ENCODE peak calls at places on chromosomes 6 and 20, in six cellular contexts. Y is GDM1, O is RWPE1, E is osteocyte, Q is neural crest cell, L is T-helper 1 cell. V is an unnamed sample.

GRCh38 chr20:2010533-2010932 is 16.7 kb upstream of the PDYN start:
- DNase-seq in Y (no peak), O (no peak), E (no peak), Q (no peak), L (no peak), V (no peak)

GRCh38 chr20:50635676-50636600 is 55.4 kb downstream of the RIPOR3 start:
- DNase-seq in Y (peak), O (peak), E (peak), Q (peak), L (no peak), V (no peak)

GRCh38 chr6:108115598-108116058 is 41.1 kb upstream of the OSTM1 start:
- DNase-seq in Y (peak), O (no peak), E (no peak), Q (no peak), L (no peak), V (no peak)

GRCh38 chr6:127328043-127328442 is 15.4 kb downstream of the ECHDC1 start:
- DNase-seq in Y (no peak), O (no peak), E (no peak), Q (no peak), L (no peak), V (no peak)

GRCh38 chr6:47655719-47656595 is 42.4 kb upstream of the ADGRF4 start:
- DNase-seq in Y (no peak), O (peak), E (no peak), Q (no peak), L (no peak), V (peak)

GRCh38 chr20:58054744-58055373 is 173.6 kb downstream of the ANKRD60 start:
- DNase-seq in Y (no peak), O (no peak), E (peak), Q (no peak), L (no peak), V (no peak)

GRCh38 chr6:153210083-153210482 is 79.0 kb upstream of the RGS17 start:
- DNase-seq in Y (peak), O (no peak), E (no peak), Q (no peak), L (no peak), V (no peak)

GRCh38 chr6:22956029-22956715 is 386.8 kb downstream of the HDGFL1 start:
- DNase-seq in Y (no peak), O (no peak), E (no peak), Q (no peak), L (no peak), V (no peak)

GRCh38 chr20:35700625-35701148 is 1.5 kb downstream of the ROMO1 start:
- DNase-seq in Y (no peak), O (peak), E (peak), Q (no peak), L (no peak), V (no peak)

GRCh38 chr20:4978050-4978918 is 23.0 kb downstream of the SLC23A2 start:
- DNase-seq in Y (no peak), O (no peak), E (no peak), Q (no peak), L (no peak), V (no peak)

GRCh38 chr6:148455674-148456559 is 113.3 kb downstream of the SASH1 start:
- DNase-seq in Y (no peak), O (no peak), E (no peak), Q (peak), L (no peak), V (no peak)

GRCh38 chr6:129583864-129584263 is 126.1 kb downstream of the ARHGAP18 start:
- DNase-seq in Y (no peak), O (no peak), E (no peak), Q (no peak), L (no peak), V (no peak)

GRCh38 chr6:116370328-116370716 is 425 bp upstream of the DSE start:
- DNase-seq in Y (no peak), O (no peak), E (no peak), Q (no peak), L (no peak), V (no peak)

GRCh38 chr6:166904101-166904746 is 52.1 kb downstream of the RNASET2 start:
- DNase-seq in Y (no peak), O (no peak), E (no peak), Q (peak), L (no peak), V (no peak)

GRCh38 chr20:47111576-47111975 is 216.9 kb downstream of the EYA2 start:
- DNase-seq in Y (no peak), O (no peak), E (no peak), Q (no peak), L (no peak), V (peak)

GRCh38 chr6:165987483-165988305 is 180.0 kb downstream of the TBXT start:
- DNase-seq in Y (no peak), O (peak), E (no peak), Q (peak), L (no peak), V (no peak)

GRCh38 chr6:129893513-129894098 is 32.5 kb upstream of the TMEM244 start:
- DNase-seq in Y (no peak), O (peak), E (no peak), Q (no peak), L (no peak), V (no peak)

V was measured in epithelial cell of prostate.